ENCODE peak calls at places on chromosomes 2 and 18, in nine cellular contexts. P is T47D; K is fibroblast of the conjunctiva; X is HS-5; H is AG04450; U is NCI-H1694; T is nucleus accumbens; L is CD8-positive, alpha-beta memory T cell; I is GM12864. C is an unnamed sample.

GRCh38 chr18:8949206-8949605 is 153.3 kb upstream of the NDUFV2 start:
- DNase-seq in T (no peak), L (no peak), I (no peak), U (peak; percentile 51), H (no peak), X (no peak), K (no peak), P (no peak), C (no peak)

GRCh38 chr2:239273280-239274234 is 127.3 kb downstream of the HDAC4 start:
- DNase-seq in H (no peak), L (no peak), K (no peak), P (no peak), I (no peak), T (no peak), U (no peak), X (no peak), C (no peak)

GRCh38 chr2:207830778-207831549 is 61.3 kb upstream of the FZD5 start:
- DNase-seq in X (no peak), K (no peak), I (no peak), H (no peak), L (no peak), T (no peak), P (no peak), U (no peak), C (no peak)

GRCh38 chr2:199259671-199260070 is 198.1 kb downstream of the SATB2 start:
- DNase-seq in H (no peak), U (no peak), P (no peak), L (no peak), K (no peak), I (no peak), X (peak; percentile 13), T (no peak), C (no peak)

GRCh38 chr2:96534701-96535181 is 1.8 kb upstream of the ARID5A start:
- DNase-seq in U (no peak), P (peak; percentile 70), K (no peak), T (no peak), L (no peak), H (no peak), X (no peak), I (no peak), C (no peak)

GRCh38 chr2:232139171-232139594 is 177.7 kb downstream of the DIS3L2 start:
- DNase-seq in I (no peak), T (no peak), K (no peak), P (no peak), H (no peak), L (peak; percentile 31), X (no peak), U (no peak), C (no peak)

GRCh38 chr2:218607436-218608115 is at the start of gene PLCD4:
- DNase-seq in I (no peak), L (no peak), X (no peak), H (peak; percentile 27), K (peak; percentile 91), U (peak; percentile 20), T (no peak), P (peak; percentile 16), C (no peak)

GRCh38 chr2:60356346-60356745 is 197.1 kb downstream of the BCL11A start:
- DNase-seq in T (no peak), P (no peak), K (no peak), H (no peak), I (no peak), L (no peak), X (no peak), U (no peak), C (no peak)

GRCh38 chr2:229096667-229097066 is 174.4 kb downstream of the PID1 start:
- DNase-seq in H (no peak), T (no peak), U (no peak), K (no peak), L (no peak), I (no peak), P (no peak), X (no peak), C (no peak)

GRCh38 chr2:17583646-17584045 is 43.1 kb downstream of the VSNL1 start:
- DNase-seq in P (no peak), K (no peak), L (no peak), T (no peak), X (no peak), I (no peak), U (no peak), H (no peak), C (no peak)

GRCh38 chr2:25316101-25316500 is 25.6 kb downstream of the DNMT3A start:
- DNase-seq in T (no peak), L (no peak), I (no peak), U (no peak), K (no peak), X (no peak), P (no peak), H (no peak), C (no peak)

GRCh38 chr2:227933891-227934290 is 62.5 kb downstream of the DAW1 start:
- DNase-seq in U (no peak), I (no peak), P (no peak), K (no peak), X (no peak), H (no peak), L (no peak), T (no peak), C (no peak)

C was measured in astrocyte of the cerebellum.